ENCODE peak calls at places on chromosome 22, in seven cellular contexts. G, F, T, Q, I, H and W are unnamed samples.

GRCh38 chr22:49970528-49971231 is 10.1 kb downstream of the PIM3 start:
- DNase-seq in I (no peak), G (peak), H (peak), Q (peak), T (peak), F (peak), W (peak)

GRCh38 chr22:35230839-35231584 is 26.3 kb upstream of the HMGXB4 start:
- DNase-seq in H (no peak), T (no peak), I (no peak), Q (no peak), F (no peak), G (no peak), W (peak)

GRCh38 chr22:44567846-44568493 is 69.9 kb upstream of the RTL6 start:
- DNase-seq in Q (no peak), G (peak), F (peak), H (no peak), T (peak), I (peak), W (no peak)

GRCh38 chr22:23060612-23061400 is 9.5 kb upstream of the GNAZ start:
- DNase-seq in Q (no peak), G (no peak), I (peak), T (peak), H (no peak), F (no peak), W (no peak)

GRCh38 chr22:25395468-25395867 is 169.0 kb upstream of the GRK3 start:
- DNase-seq in F (no peak), G (no peak), Q (no peak), T (no peak), H (no peak), I (no peak), W (peak)

GRCh38 chr22:26852176-26852575 is 194.8 kb downstream of the MIAT start:
- DNase-seq in F (peak), Q (no peak), G (no peak), H (peak), I (no peak), T (no peak), W (peak)

GRCh38 chr22:26998134-26998533 is 340.7 kb downstream of the MIAT start:
- DNase-seq in I (no peak), Q (no peak), H (no peak), F (no peak), G (no peak), T (no peak), W (no peak)

GRCh38 chr22:22408731-22409696 is 99.5 kb downstream of the ZNF280B start:
- DNase-seq in H (peak), F (peak), I (no peak), G (no peak), Q (no peak), T (no peak), W (peak)

GRCh38 chr22:42930810-42931420 is 73.8 kb upstream of the ARFGAP3 start:
- DNase-seq in I (no peak), F (no peak), Q (no peak), T (peak), G (no peak), H (no peak), W (peak)

GRCh38 chr22:49354516-49355205 is 473.0 kb downstream of the BRD1 start:
- DNase-seq in I (peak), G (no peak), T (no peak), H (peak), Q (no peak), F (no peak), W (peak)

GRCh38 chr22:19663821-19664325 is 50.4 kb upstream of the SEPTIN5 start:
- DNase-seq in Q (no peak), H (peak), G (peak), T (no peak), I (peak), F (no peak), W (no peak)

GRCh38 chr22:30541979-30542810 is 4.3 kb downstream of the SEC14L6 start:
- DNase-seq in I (no peak), Q (no peak), T (no peak), F (peak), H (peak), G (no peak), W (peak)

GRCh38 chr22:40021401-40022000 is 26.7 kb downstream of the FAM83F start:
- DNase-seq in I (no peak), Q (no peak), H (no peak), G (no peak), T (no peak), F (no peak), W (no peak)

GRCh38 chr22:30859714-30860095 is 108.9 kb downstream of the MORC2 start:
- DNase-seq in Q (no peak), G (no peak), I (peak), T (no peak), H (no peak), F (no peak), W (no peak)

GRCh38 chr22:37176464-37177061 is 11.5 kb downstream of the C1QTNF6 start:
- DNase-seq in T (no peak), H (no peak), I (no peak), Q (no peak), F (no peak), G (no peak), W (no peak)

GRCh38 chr22:40485813-40486610 is 115.6 kb downstream of the SGSM3 start:
- DNase-seq in I (no peak), H (no peak), F (no peak), G (no peak), T (no peak), Q (no peak), W (no peak)

GRCh38 chr22:37803636-37804371 is 3.9 kb upstream of the GCAT start:
- DNase-seq in G (no peak), T (no peak), H (peak), I (no peak), Q (no peak), F (no peak), W (peak)

GRCh38 chr22:21856868-21857267 is 10.6 kb downstream of the MAPK1 start:
- DNase-seq in F (no peak), I (no peak), H (no peak), Q (no peak), T (no peak), G (no peak), W (no peak)

GRCh38 chr22:39985383-39986045 is 9.2 kb upstream of the FAM83F start:
- DNase-seq in G (no peak), I (no peak), T (peak), Q (no peak), F (no peak), H (no peak), W (no peak)

GRCh38 chr22:20567371-20567847 is 60.0 kb downstream of the MED15 start:
- DNase-seq in T (peak), F (no peak), Q (no peak), G (no peak), I (no peak), H (no peak), W (peak)

GRCh38 chr22:40463017-40463631 is 92.7 kb downstream of the SGSM3 start:
- DNase-seq in F (no peak), G (no peak), I (no peak), T (peak), H (no peak), Q (peak), W (no peak)

GRCh38 chr22:27919222-27919942 is at the start of gene PITPNB:
- DNase-seq in I (peak), T (peak), F (peak), G (peak), Q (peak), H (peak), W (peak)

GRCh38 chr22:39674536-39674935 is 104.0 kb downstream of the CACNA1I start:
- DNase-seq in Q (no peak), H (no peak), G (no peak), F (no peak), I (no peak), T (no peak), W (no peak)

GRCh38 chr22:48276933-48277867 is 1514.8 kb downstream of the TBC1D22A start:
- DNase-seq in G (no peak), Q (no peak), T (no peak), F (no peak), I (no peak), H (no peak), W (peak)

GRCh38 chr22:50327711-50328019 is 853 bp upstream of the DENND6B start:
- DNase-seq in F (no peak), Q (no peak), H (no peak), T (no peak), G (no peak), I (no peak), W (no peak)

GRCh38 chr22:39690901-39691620 is 120.5 kb downstream of the CACNA1I start:
- DNase-seq in Q (no peak), F (peak), I (no peak), G (no peak), H (no peak), T (peak), W (no peak)

GRCh38 chr22:36963302-36963701 is 49.9 kb downstream of the CSF2RB start:
- DNase-seq in I (no peak), T (no peak), Q (no peak), G (no peak), F (no peak), H (no peak), W (no peak)

GRCh38 chr22:39374801-39375200 is 24.8 kb upstream of the TAB1 start:
- DNase-seq in T (no peak), F (no peak), I (no peak), G (no peak), H (no peak), Q (no peak), W (no peak)

GRCh38 chr22:27552863-27553262 is 248.7 kb downstream of the MN1 start:
- DNase-seq in T (no peak), G (no peak), H (no peak), F (no peak), I (no peak), Q (no peak), W (no peak)

GRCh38 chr22:45620707-45621106 is 50.9 kb upstream of the ATXN10 start:
- DNase-seq in F (no peak), G (no peak), Q (no peak), T (no peak), H (no peak), I (no peak), W (no peak)